ENCODE peak calls at places on chromosomes 16 and 17, in ten cellular contexts. I is small intestine; O is left colon; M is HEK293T; B is GM12891; Z is heart right ventricle; G is SK-N-SH; C is PC-3; X is RWPE1; E is stimulated activated CD4-positive, alpha-beta T cell treated with anti-CD3 and anti-CD28 coated beads, Interleukin-2, amount 100 ng/mL, for 24 hours. F is an unnamed sample.

GRCh38 chr17:79620207-79621038 is 9.6 kb upstream of the RBFOX3 start:
- DNase-seq in I (no peak), B (no peak), Z (no peak), C (no peak), E (no peak), M (no peak), G (peak; percentile 25), O (no peak), X (no peak), F (no peak)

GRCh38 chr17:39099686-39100293 is 51.6 kb downstream of the PLXDC1 start:
- DNase-seq in X (no peak), C (no peak), O (peak; percentile 35), B (no peak), I (no peak), G (no peak), M (no peak), E (no peak), Z (peak; percentile 37), F (no peak)

GRCh38 chr17:606501-607243 is 108.0 kb downstream of the VPS53 start:
- DNase-seq in I (no peak), B (no peak), E (no peak), X (no peak), C (no peak), G (no peak), Z (no peak), O (no peak), M (no peak), F (no peak)

GRCh38 chr16:17836868-17837602 is 366.3 kb upstream of the XYLT1 start:
- DNase-seq in G (no peak), Z (no peak), O (no peak), I (no peak), E (no peak), C (peak; percentile 21), M (no peak), B (no peak), X (peak; percentile 84), F (peak; percentile 18)

GRCh38 chr17:63476857-63477470 is at the start of gene ACE:
- DNase-seq in C (peak; percentile 54), B (peak; percentile 70), M (peak; percentile 67), I (peak; percentile 88), Z (peak; percentile 45), E (peak; percentile 54), X (no peak), G (peak; percentile 94), O (peak; percentile 83), F (no peak)

GRCh38 chr17:55437165-55437605 is 15.6 kb upstream of the MMD start:
- DNase-seq in C (no peak), G (no peak), E (no peak), M (no peak), X (no peak), O (no peak), Z (no peak), B (no peak), I (no peak), F (no peak)

GRCh38 chr17:72053069-72053846 is 67.6 kb upstream of the SOX9 start:
- DNase-seq in M (peak; percentile 17), C (no peak), B (no peak), Z (no peak), O (no peak), X (no peak), G (peak; percentile 24), I (no peak), E (no peak), F (no peak)

GRCh38 chr16:67857547-67858233 is 10.2 kb upstream of the CENPT start:
- DNase-seq in Z (peak; percentile 42), G (no peak), I (peak; percentile 97), E (no peak), B (no peak), X (peak; percentile 97), O (peak; percentile 47), M (no peak), C (peak; percentile 95), F (peak; percentile 96)

GRCh38 chr17:32495347-32496253 is 8.8 kb downstream of the CDK5R1 start:
- DNase-seq in Z (peak; percentile 53), C (no peak), B (no peak), O (no peak), M (no peak), I (no peak), X (no peak), E (no peak), G (peak; percentile 83), F (no peak)

GRCh38 chr17:81396722-81397313 is 1.6 kb downstream of the BAHCC1 start:
- DNase-seq in G (peak; percentile 67), M (peak; percentile 43), I (peak; percentile 63), O (no peak), E (peak; percentile 49), C (peak; percentile 53), Z (peak; percentile 67), X (no peak), B (no peak), F (no peak)

GRCh38 chr17:29546085-29546484 is 20.8 kb downstream of the ABHD15 start:
- DNase-seq in E (no peak), C (no peak), I (no peak), X (no peak), B (no peak), Z (no peak), O (no peak), G (no peak), M (no peak), F (no peak)

GRCh38 chr17:78341559-78342437 is 18.1 kb downstream of the SOCS3 start:
- DNase-seq in C (peak; percentile 82), Z (peak; percentile 86), G (peak; percentile 97), O (peak; percentile 81), I (peak; percentile 71), M (peak; percentile 63), B (no peak), X (peak; percentile 78), E (peak; percentile 29), F (no peak)